ENCODE peak calls at places on chromosomes 13 and 19, in nine cellular contexts. C is AG04450; G is upper lobe of left lung; R is GF-D8; O is CD8-positive, alpha-beta T cell; I is ureter; Y is NCI-H345; N is stimulated activated CD4-positive, alpha-beta T cell treated with anti-CD3 and anti-CD28 coated beads, TNF-alpha, amount 100 ng/mL, for 48 hours; E is coronary artery. K is an unnamed sample.

GRCh38 chr19:56347163-56347778 is 32.6 kb upstream of the ZSCAN5A start:
- DNase-seq in R (no peak), G (no peak), Y (no peak), E (no peak), C (no peak), N (no peak), O (no peak), I (no peak), K (no peak)

GRCh38 chr13:63381078-63381859 is 1965.6 kb upstream of the PCDH20 start:
- DNase-seq in O (no peak), G (no peak), I (no peak), R (no peak), Y (no peak), E (no peak), N (no peak), C (no peak), K (no peak)

GRCh38 chr13:51235186-51235585 is 13.0 kb downstream of the FAM124A start:
- DNase-seq in C (no peak), E (no peak), O (no peak), Y (no peak), G (no peak), I (no peak), N (no peak), R (no peak), K (no peak)

GRCh38 chr19:799076-799881 is 2.0 kb downstream of the PTBP1 start:
- DNase-seq in O (no peak), Y (peak; percentile 13), G (no peak), C (no peak), I (no peak), E (no peak), N (no peak), R (no peak), K (no peak)

GRCh38 chr13:111184685-111185401 is 69.7 kb downstream of the ARHGEF7 start:
- DNase-seq in N (no peak), G (no peak), O (peak; percentile 43), Y (peak; percentile 21), R (peak; percentile 86), C (no peak), I (no peak), E (no peak), K (peak; percentile 69)

GRCh38 chr19:50835103-50835784 is 1.9 kb upstream of the KLK15 start:
- DNase-seq in R (no peak), O (no peak), I (no peak), Y (peak; percentile 26), C (no peak), E (no peak), G (peak; percentile 40), N (no peak), K (no peak)

GRCh38 chr19:57813919-57814504 is 701 bp downstream of the ZNF552 start:
- DNase-seq in N (no peak), Y (no peak), I (no peak), O (no peak), R (no peak), E (no peak), C (no peak), G (no peak), K (no peak)

GRCh38 chr19:3136684-3137055 is 837 bp downstream of the GNA15 start:
- DNase-seq in I (no peak), O (no peak), R (no peak), C (no peak), Y (no peak), G (no peak), E (no peak), N (no peak), K (no peak)

GRCh38 chr13:26541041-26541440 is 16.4 kb upstream of the WASF3 start:
- DNase-seq in G (no peak), C (no peak), E (no peak), R (no peak), Y (no peak), N (no peak), O (no peak), I (no peak), K (no peak)

GRCh38 chr19:10279737-10280442 is 6.9 kb upstream of the ICAM4 start:
- DNase-seq in N (no peak), Y (no peak), G (peak; percentile 35), O (no peak), R (peak; percentile 36), I (no peak), C (no peak), E (no peak), K (no peak)

GRCh38 chr13:40403509-40404241 is 262.8 kb downstream of the FOXO1 start:
- DNase-seq in G (no peak), I (no peak), N (no peak), O (no peak), E (no peak), R (no peak), C (no peak), Y (no peak), K (no peak)

GRCh38 chr13:44842158-44842557 is 147.1 kb downstream of the NUFIP1 start:
- DNase-seq in E (no peak), N (no peak), C (no peak), Y (no peak), I (no peak), O (no peak), G (no peak), R (no peak), K (no peak)

GRCh38 chr19:51919606-51920005 is 7.7 kb upstream of the ZNF613 start:
- DNase-seq in I (no peak), Y (no peak), O (no peak), N (no peak), C (no peak), E (no peak), R (no peak), G (no peak), K (no peak)

GRCh38 chr19:6012416-6013170 is 34.7 kb upstream of the RANBP3 start:
- DNase-seq in N (no peak), O (no peak), I (no peak), C (no peak), E (no peak), Y (no peak), R (no peak), G (no peak), K (no peak)